ENCODE peak calls at places on chromosomes 16 and 17, in four cellular contexts. I, G, V and O are unnamed samples.
A peak's percentile ranks its signal among the peaks of the same experiment; 100 is the strongest.

GRCh38 chr16:58123896-58124600 is 5.1 kb downstream of the CFAP20 start:
- DNase-seq in I (no peak), G (no peak), V (no peak), O (peak; percentile 50)

GRCh38 chr16:76190480-76190879 is 86.7 kb upstream of the CNTNAP4 start:
- DNase-seq in I (no peak), G (no peak), V (no peak), O (no peak)

GRCh38 chr17:8126306-8127066 is 2.6 kb upstream of the HES7 start:
- DNase-seq in I (no peak), G (no peak), V (no peak), O (peak; percentile 53)

GRCh38 chr17:10646393-10646990 is 10.6 kb downstream of the MYH3 start:
- DNase-seq in I (no peak), G (peak; percentile 65), V (peak; percentile 76), O (peak; percentile 77)

GRCh38 chr17:28972437-28972836 is 21.1 kb upstream of the PHF12 start:
- DNase-seq in I (no peak), G (no peak), V (no peak), O (peak; percentile 47)

GRCh38 chr16:13390093-13390985 is 488.9 kb downstream of the SHISA9 start:
- DNase-seq in I (no peak), G (no peak), V (no peak), O (no peak)

GRCh38 chr16:75066861-75067447 is 49.6 kb downstream of the LDHD start:
- DNase-seq in I (no peak), G (no peak), V (no peak), O (no peak)

GRCh38 chr17:63382136-63382535 is 64.0 kb downstream of the CYB561 start:
- DNase-seq in I (no peak), G (no peak), V (no peak), O (no peak)

GRCh38 chr17:59764292-59764741 is 56.9 kb downstream of the VMP1 start:
- DNase-seq in I (no peak), G (no peak), V (no peak), O (no peak)

GRCh38 chr16:80440691-80441090 is 100.1 kb upstream of the DYNLRB2 start:
- DNase-seq in I (no peak), G (no peak), V (no peak), O (no peak)

GRCh38 chr16:66741131-66741900 is 10.1 kb downstream of the DYNC1LI2 start:
- DNase-seq in I (peak; percentile 70), G (peak; percentile 91), V (peak; percentile 79), O (no peak)

GRCh38 chr16:88871730-88872416 is 5.4 kb upstream of the PABPN1L start:
- DNase-seq in I (no peak), G (no peak), V (no peak), O (no peak)

GRCh38 chr16:85611205-85611454 is 2.0 kb upstream of the GSE1 start:
- DNase-seq in I (no peak), G (no peak), V (no peak), O (no peak)

GRCh38 chr17:10036511-10037061 is 131.5 kb upstream of the RCVRN start:
- DNase-seq in I (no peak), G (peak; percentile 83), V (no peak), O (no peak)

GRCh38 chr17:66255112-66255511 is 25.9 kb upstream of the APOH start:
- DNase-seq in I (peak; percentile 42), G (no peak), V (peak; percentile 80), O (peak; percentile 38)

GRCh38 chr17:83178533-83179201 is 99.3 kb downstream of the METRNL start:
- DNase-seq in I (no peak), G (no peak), V (no peak), O (peak; percentile 7)

GRCh38 chr17:35088911-35089845 is 25.7 kb upstream of the RFFL start:
- DNase-seq in I (peak; percentile 69), G (peak; percentile 87), V (peak; percentile 85), O (peak; percentile 76)

GRCh38 chr17:50806141-50806643 is 29.2 kb upstream of the WFIKKN2 start:
- DNase-seq in I (peak; percentile 5), G (no peak), V (no peak), O (no peak)

GRCh38 chr16:15961060-15961511 is 11.7 kb downstream of the ABCC1 start:
- DNase-seq in I (no peak), G (no peak), V (no peak), O (no peak)

GRCh38 chr16:85569615-85570212 is 43.4 kb upstream of the GSE1 start:
- DNase-seq in I (peak; percentile 55), G (no peak), V (no peak), O (no peak)

GRCh38 chr17:50026901-50027638 is 28.8 kb upstream of the ITGA3 start:
- DNase-seq in I (no peak), G (peak; percentile 83), V (peak; percentile 90), O (peak; percentile 86)

GRCh38 chr17:45052052-45052772 is 780 bp upstream of the DCAKD start:
- DNase-seq in I (peak; percentile 85), G (peak; percentile 62), V (peak; percentile 82), O (peak; percentile 84)

GRCh38 chr17:76124582-76125390 is 16.3 kb downstream of the FOXJ1 start:
- DNase-seq in I (no peak), G (no peak), V (no peak), O (peak; percentile 68)

GRCh38 chr16:88439016-88439415 is 14.1 kb upstream of the ZFPM1 start:
- DNase-seq in I (no peak), G (no peak), V (no peak), O (no peak)

GRCh38 chr17:27605409-27605808 is 25.6 kb upstream of the LGALS9 start:
- DNase-seq in I (no peak), G (no peak), V (no peak), O (no peak)

GRCh38 chr17:60149691-60150582 is at the start of gene CA4:
- DNase-seq in I (no peak), G (peak; percentile 26), V (no peak), O (peak; percentile 86)